ENCODE peak calls at places on chromosome 11, in ten cellular contexts. One of them, this sample, is unnamed.

GRCh38 chr11:30635401-30635989 is 49.3 kb upstream of the MPPED2 start:
- DNase-seq in colonic mucosa: no peak
- DNase-seq in AG04450: no peak
- DNase-seq in fibroblast of mammary gland: no peak
- DNase-seq in choroid plexus epithelial cell: peak
- DNase-seq in spleen: no peak
- DNase-seq in hepatocyte: peak
- DNase-seq in cardiac fibroblast: no peak
- DNase-seq in RWPE1: no peak
- DNase-seq in cardiac muscle cell: peak
- DNase-seq in this sample: no peak

GRCh38 chr11:3197878-3198528 is 20.6 kb downstream of the MRGPRG start:
- DNase-seq in colonic mucosa: no peak
- DNase-seq in AG04450: no peak
- DNase-seq in fibroblast of mammary gland: no peak
- DNase-seq in choroid plexus epithelial cell: no peak
- DNase-seq in spleen: peak
- DNase-seq in hepatocyte: no peak
- DNase-seq in cardiac fibroblast: no peak
- DNase-seq in RWPE1: no peak
- DNase-seq in cardiac muscle cell: no peak
- DNase-seq in this sample: no peak

GRCh38 chr11:72701466-72701865 is 27.2 kb upstream of the PDE2A start:
- DNase-seq in colonic mucosa: no peak
- DNase-seq in AG04450: no peak
- DNase-seq in fibroblast of mammary gland: no peak
- DNase-seq in choroid plexus epithelial cell: no peak
- DNase-seq in spleen: no peak
- DNase-seq in hepatocyte: no peak
- DNase-seq in cardiac fibroblast: no peak
- DNase-seq in RWPE1: no peak
- DNase-seq in cardiac muscle cell: no peak
- DNase-seq in this sample: no peak

GRCh38 chr11:29751618-29752017 is 265.2 kb downstream of the KCNA4 start:
- DNase-seq in colonic mucosa: no peak
- DNase-seq in AG04450: no peak
- DNase-seq in fibroblast of mammary gland: peak
- DNase-seq in choroid plexus epithelial cell: no peak
- DNase-seq in spleen: no peak
- DNase-seq in hepatocyte: no peak
- DNase-seq in cardiac fibroblast: peak
- DNase-seq in RWPE1: peak
- DNase-seq in cardiac muscle cell: no peak
- DNase-seq in this sample: no peak

GRCh38 chr11:35859311-35859710 is 84.6 kb upstream of the LDLRAD3 start:
- DNase-seq in colonic mucosa: no peak
- DNase-seq in AG04450: no peak
- DNase-seq in fibroblast of mammary gland: peak
- DNase-seq in choroid plexus epithelial cell: peak
- DNase-seq in spleen: no peak
- DNase-seq in hepatocyte: no peak
- DNase-seq in cardiac fibroblast: peak
- DNase-seq in RWPE1: no peak
- DNase-seq in cardiac muscle cell: no peak
- DNase-seq in this sample: no peak

GRCh38 chr11:61578819-61579218 is 2.1 kb downstream of the SYT7 start:
- DNase-seq in colonic mucosa: no peak
- DNase-seq in AG04450: no peak
- DNase-seq in fibroblast of mammary gland: no peak
- DNase-seq in choroid plexus epithelial cell: no peak
- DNase-seq in spleen: no peak
- DNase-seq in hepatocyte: no peak
- DNase-seq in cardiac fibroblast: no peak
- DNase-seq in RWPE1: no peak
- DNase-seq in cardiac muscle cell: no peak
- DNase-seq in this sample: no peak

GRCh38 chr11:125688066-125688465 is 7.4 kb upstream of the ACRV1 start:
- DNase-seq in colonic mucosa: no peak
- DNase-seq in AG04450: no peak
- DNase-seq in fibroblast of mammary gland: no peak
- DNase-seq in choroid plexus epithelial cell: no peak
- DNase-seq in spleen: no peak
- DNase-seq in hepatocyte: no peak
- DNase-seq in cardiac fibroblast: no peak
- DNase-seq in RWPE1: no peak
- DNase-seq in cardiac muscle cell: no peak
- DNase-seq in this sample: no peak

GRCh38 chr11:13784848-13785247 is 116.4 kb downstream of the FAR1 start:
- DNase-seq in colonic mucosa: no peak
- DNase-seq in AG04450: no peak
- DNase-seq in fibroblast of mammary gland: no peak
- DNase-seq in choroid plexus epithelial cell: no peak
- DNase-seq in spleen: no peak
- DNase-seq in hepatocyte: no peak
- DNase-seq in cardiac fibroblast: no peak
- DNase-seq in RWPE1: no peak
- DNase-seq in cardiac muscle cell: no peak
- DNase-seq in this sample: no peak

GRCh38 chr11:122313581-122313980 is 197.6 kb upstream of the BLID start:
- DNase-seq in colonic mucosa: no peak
- DNase-seq in AG04450: no peak
- DNase-seq in fibroblast of mammary gland: no peak
- DNase-seq in choroid plexus epithelial cell: no peak
- DNase-seq in spleen: no peak
- DNase-seq in hepatocyte: no peak
- DNase-seq in cardiac fibroblast: no peak
- DNase-seq in RWPE1: no peak
- DNase-seq in cardiac muscle cell: no peak
- DNase-seq in this sample: no peak

GRCh38 chr11:11380883-11381282 is 27.8 kb upstream of the CSNK2A3 start:
- DNase-seq in colonic mucosa: no peak
- DNase-seq in AG04450: no peak
- DNase-seq in fibroblast of mammary gland: no peak
- DNase-seq in choroid plexus epithelial cell: no peak
- DNase-seq in spleen: no peak
- DNase-seq in hepatocyte: no peak
- DNase-seq in cardiac fibroblast: no peak
- DNase-seq in RWPE1: no peak
- DNase-seq in cardiac muscle cell: no peak
- DNase-seq in this sample: peak

GRCh38 chr11:99522467-99523173 is 501.9 kb downstream of the CNTN5 start:
- DNase-seq in colonic mucosa: no peak
- DNase-seq in AG04450: no peak
- DNase-seq in fibroblast of mammary gland: peak
- DNase-seq in choroid plexus epithelial cell: peak
- DNase-seq in spleen: no peak
- DNase-seq in hepatocyte: no peak
- DNase-seq in cardiac fibroblast: peak
- DNase-seq in RWPE1: no peak
- DNase-seq in cardiac muscle cell: no peak
- DNase-seq in this sample: no peak

GRCh38 chr11:119315139-119316016 is 1.6 kb downstream of the MCAM start:
- DNase-seq in colonic mucosa: no peak
- DNase-seq in AG04450: no peak
- DNase-seq in fibroblast of mammary gland: no peak
- DNase-seq in choroid plexus epithelial cell: no peak
- DNase-seq in spleen: peak
- DNase-seq in hepatocyte: no peak
- DNase-seq in cardiac fibroblast: no peak
- DNase-seq in RWPE1: no peak
- DNase-seq in cardiac muscle cell: peak
- DNase-seq in this sample: no peak
- TF ChIP-seq CTCF in colonic mucosa: no peak
- TF ChIP-seq CTCF in AG04450: no peak
- TF ChIP-seq CTCF in fibroblast of mammary gland: no peak
- TF ChIP-seq CTCF in choroid plexus epithelial cell: no peak
- TF ChIP-seq CTCF in spleen: no peak
- TF ChIP-seq CTCF in hepatocyte: peak
- TF ChIP-seq CTCF in cardiac fibroblast: no peak
- TF ChIP-seq CTCF in RWPE1: no peak
- TF ChIP-seq CTCF in cardiac muscle cell: no peak
- TF ChIP-seq CTCF in this sample: peak

GRCh38 chr11:32751381-32751780 is 43.1 kb downstream of the CCDC73 start:
- DNase-seq in colonic mucosa: no peak
- DNase-seq in AG04450: no peak
- DNase-seq in fibroblast of mammary gland: no peak
- DNase-seq in choroid plexus epithelial cell: no peak
- DNase-seq in spleen: no peak
- DNase-seq in hepatocyte: no peak
- DNase-seq in cardiac fibroblast: no peak
- DNase-seq in RWPE1: no peak
- DNase-seq in cardiac muscle cell: no peak
- DNase-seq in this sample: no peak
- TF ChIP-seq CTCF in colonic mucosa: no peak
- TF ChIP-seq CTCF in AG04450: no peak
- TF ChIP-seq CTCF in fibroblast of mammary gland: no peak
- TF ChIP-seq CTCF in choroid plexus epithelial cell: no peak
- TF ChIP-seq CTCF in spleen: no peak
- TF ChIP-seq CTCF in hepatocyte: no peak
- TF ChIP-seq CTCF in cardiac fibroblast: no peak
- TF ChIP-seq CTCF in RWPE1: no peak
- TF ChIP-seq CTCF in cardiac muscle cell: no peak
- TF ChIP-seq CTCF in this sample: no peak

GRCh38 chr11:58285483-58286040 is 17.5 kb upstream of the OR10W1 start:
- DNase-seq in colonic mucosa: no peak
- DNase-seq in AG04450: no peak
- DNase-seq in fibroblast of mammary gland: no peak
- DNase-seq in choroid plexus epithelial cell: no peak
- DNase-seq in spleen: no peak
- DNase-seq in hepatocyte: no peak
- DNase-seq in cardiac fibroblast: no peak
- DNase-seq in RWPE1: no peak
- DNase-seq in cardiac muscle cell: no peak
- DNase-seq in this sample: no peak

GRCh38 chr11:58289266-58289665 is 21.2 kb upstream of the OR10W1 start:
- DNase-seq in colonic mucosa: no peak
- DNase-seq in AG04450: no peak
- DNase-seq in fibroblast of mammary gland: no peak
- DNase-seq in choroid plexus epithelial cell: no peak
- DNase-seq in spleen: no peak
- DNase-seq in hepatocyte: no peak
- DNase-seq in cardiac fibroblast: no peak
- DNase-seq in RWPE1: no peak
- DNase-seq in cardiac muscle cell: no peak
- DNase-seq in this sample: no peak

GRCh38 chr11:58292017-58292416 is 24.0 kb upstream of the OR10W1 start:
- DNase-seq in colonic mucosa: no peak
- DNase-seq in AG04450: no peak
- DNase-seq in fibroblast of mammary gland: no peak
- DNase-seq in choroid plexus epithelial cell: no peak
- DNase-seq in spleen: no peak
- DNase-seq in hepatocyte: no peak
- DNase-seq in cardiac fibroblast: no peak
- DNase-seq in RWPE1: no peak
- DNase-seq in cardiac muscle cell: no peak
- DNase-seq in this sample: no peak

DNA sequence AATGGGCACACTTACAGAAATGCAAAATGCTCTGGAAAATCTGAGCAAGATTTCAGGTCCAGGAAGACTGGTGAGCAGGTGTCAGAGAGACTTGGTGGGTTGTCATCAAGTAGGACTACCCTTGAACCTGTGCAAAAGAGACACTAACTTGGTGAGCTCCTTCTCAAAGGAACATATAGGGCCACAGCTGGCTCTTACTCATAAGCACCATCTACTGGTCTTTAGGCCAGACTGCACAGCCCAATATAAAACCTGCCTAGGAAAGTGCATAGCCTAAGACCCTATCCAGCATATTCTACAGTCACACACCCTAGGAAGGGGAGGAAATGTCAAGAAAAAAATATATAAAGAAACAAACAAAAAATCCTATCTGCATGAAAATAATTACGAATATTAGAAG is 18.2 kb upstream of the OR10W1 start:
- DNase-seq in colonic mucosa: peak
- DNase-seq in AG04450: peak
- DNase-seq in fibroblast of mammary gland: peak
- DNase-seq in choroid plexus epithelial cell: peak
- DNase-seq in spleen: no peak
- DNase-seq in hepatocyte: peak
- DNase-seq in cardiac fibroblast: peak
- DNase-seq in RWPE1: peak
- DNase-seq in cardiac muscle cell: peak
- DNase-seq in this sample: no peak
- TF ChIP-seq CTCF in colonic mucosa: peak
- TF ChIP-seq CTCF in AG04450: peak
- TF ChIP-seq CTCF in fibroblast of mammary gland: peak
- TF ChIP-seq CTCF in choroid plexus epithelial cell: peak
- TF ChIP-seq CTCF in spleen: no peak
- TF ChIP-seq CTCF in hepatocyte: peak
- TF ChIP-seq CTCF in cardiac fibroblast: peak
- TF ChIP-seq CTCF in RWPE1: peak
- TF ChIP-seq CTCF in cardiac muscle cell: peak
- TF ChIP-seq CTCF in this sample: peak

GRCh38 chr11:119345685-119346084 is 820 bp downstream of the MFRP start:
- DNase-seq in colonic mucosa: no peak
- DNase-seq in AG04450: no peak
- DNase-seq in fibroblast of mammary gland: no peak
- DNase-seq in choroid plexus epithelial cell: no peak
- DNase-seq in spleen: peak
- DNase-seq in hepatocyte: no peak
- DNase-seq in cardiac fibroblast: no peak
- DNase-seq in RWPE1: no peak
- DNase-seq in cardiac muscle cell: no peak
- DNase-seq in this sample: no peak

GRCh38 chr11:119344291-119345010 is 2.1 kb downstream of the MFRP start:
- DNase-seq in colonic mucosa: no peak
- DNase-seq in AG04450: no peak
- DNase-seq in fibroblast of mammary gland: no peak
- DNase-seq in choroid plexus epithelial cell: no peak
- DNase-seq in spleen: peak
- DNase-seq in hepatocyte: no peak
- DNase-seq in cardiac fibroblast: no peak
- DNase-seq in RWPE1: no peak
- DNase-seq in cardiac muscle cell: no peak
- DNase-seq in this sample: no peak

GRCh38 chr11:119342023-119342300 is 1.3 kb upstream of the C1QTNF5 start:
- DNase-seq in colonic mucosa: no peak
- DNase-seq in AG04450: no peak
- DNase-seq in fibroblast of mammary gland: no peak
- DNase-seq in choroid plexus epithelial cell: no peak
- DNase-seq in spleen: no peak
- DNase-seq in hepatocyte: no peak
- DNase-seq in cardiac fibroblast: no peak
- DNase-seq in RWPE1: no peak
- DNase-seq in cardiac muscle cell: no peak
- DNase-seq in this sample: no peak

GRCh38 chr11:119342362-119343130 is 1.9 kb upstream of the C1QTNF5 start:
- DNase-seq in colonic mucosa: no peak
- DNase-seq in AG04450: no peak
- DNase-seq in fibroblast of mammary gland: no peak
- DNase-seq in choroid plexus epithelial cell: no peak
- DNase-seq in spleen: peak
- DNase-seq in hepatocyte: no peak
- DNase-seq in cardiac fibroblast: no peak
- DNase-seq in RWPE1: no peak
- DNase-seq in cardiac muscle cell: no peak
- DNase-seq in this sample: no peak

GRCh38 chr11:119343726-119344125 is 2.8 kb downstream of the MFRP start:
- DNase-seq in colonic mucosa: no peak
- DNase-seq in AG04450: no peak
- DNase-seq in fibroblast of mammary gland: no peak
- DNase-seq in choroid plexus epithelial cell: no peak
- DNase-seq in spleen: no peak
- DNase-seq in hepatocyte: no peak
- DNase-seq in cardiac fibroblast: no peak
- DNase-seq in RWPE1: no peak
- DNase-seq in cardiac muscle cell: no peak
- DNase-seq in this sample: no peak
- TF ChIP-seq CTCF in colonic mucosa: no peak
- TF ChIP-seq CTCF in AG04450: no peak
- TF ChIP-seq CTCF in fibroblast of mammary gland: no peak
- TF ChIP-seq CTCF in choroid plexus epithelial cell: no peak
- TF ChIP-seq CTCF in spleen: no peak
- TF ChIP-seq CTCF in hepatocyte: no peak
- TF ChIP-seq CTCF in cardiac fibroblast: no peak
- TF ChIP-seq CTCF in RWPE1: no peak
- TF ChIP-seq CTCF in cardiac muscle cell: no peak
- TF ChIP-seq CTCF in this sample: no peak

This sample was measured in osteocyte.